ENCODE peak calls at places on chromosomes 13 and 19, in nine cellular contexts. H, X, M, B, E, V, C, Y and L are unnamed samples.

GRCh38 chr13:60164490-60164889 is 762 bp upstream of the DIAPH3 start:
- DNase-seq in B (no peak), M (no peak), X (no peak), Y (no peak), E (no peak), V (no peak), H (no peak), C (peak), L (no peak)

GRCh38 chr13:50914301-50914700 is 4.7 kb downstream of the RNASEH2B start:
- DNase-seq in Y (no peak), B (no peak), E (no peak), X (no peak), C (no peak), V (no peak), H (no peak), M (no peak), L (no peak)

GRCh38 chr13:109159650-109160309 is 530.4 kb downstream of the MYO16 start:
- DNase-seq in Y (no peak), B (no peak), H (no peak), C (no peak), M (no peak), X (no peak), V (no peak), E (no peak), L (no peak)

GRCh38 chr19:18388328-18389094 is 2.6 kb downstream of the GDF15 start:
- DNase-seq in M (peak), H (peak), E (peak), B (peak), V (peak), X (peak), Y (peak), C (no peak), L (peak)

GRCh38 chr19:45152504-45153338 is 8.1 kb downstream of the NKPD1 start:
- DNase-seq in V (no peak), C (no peak), E (no peak), H (peak), Y (peak), M (peak), B (no peak), X (peak), L (peak)

GRCh38 chr13:97141564-97142005 is 80.5 kb upstream of the MBNL2 start:
- DNase-seq in H (peak), B (no peak), X (peak), V (no peak), M (no peak), Y (peak), E (no peak), C (peak), L (no peak)

GRCh38 chr19:38617764-38618589 is at the start of gene MAP4K1:
- DNase-seq in E (peak), C (no peak), B (no peak), Y (peak), M (peak), X (peak), H (peak), V (no peak), L (peak)

GRCh38 chr19:19387108-19387507 is 18.4 kb upstream of the GATAD2A start:
- DNase-seq in E (no peak), X (no peak), B (no peak), H (no peak), V (no peak), M (no peak), Y (no peak), C (no peak), L (no peak)

GRCh38 chr19:36136975-36137686 is 2.7 kb upstream of the CAPNS1 start:
- DNase-seq in M (no peak), V (peak), C (peak), B (no peak), X (peak), E (no peak), Y (peak), H (no peak), L (peak)

GRCh38 chr19:30788105-30788765 is 416.1 kb downstream of the ZNF536 start:
- DNase-seq in X (no peak), B (no peak), C (no peak), E (no peak), H (no peak), V (no peak), M (no peak), Y (no peak), L (no peak)

GRCh38 chr19:49949735-49950589 is 11.0 kb downstream of the SIGLEC11 start:
- DNase-seq in E (no peak), C (no peak), Y (no peak), X (no peak), M (no peak), V (no peak), B (no peak), H (no peak), L (no peak)

GRCh38 chr13:81990652-81991051 is 1649.7 kb upstream of the SPRY2 start:
- DNase-seq in H (no peak), M (no peak), C (no peak), V (no peak), B (no peak), E (no peak), X (no peak), Y (no peak), L (no peak)

GRCh38 chr19:47315125-47315821 is 5.6 kb downstream of the C5AR1 start:
- DNase-seq in B (no peak), E (no peak), M (no peak), H (no peak), V (peak), Y (peak), X (no peak), C (peak), L (peak)

GRCh38 chr19:56113071-56113632 is 7.9 kb downstream of the ZNF787 start:
- DNase-seq in B (no peak), Y (no peak), M (no peak), V (no peak), E (no peak), C (no peak), X (no peak), H (no peak), L (no peak)

GRCh38 chr19:29092712-29093552 is 120.0 kb downstream of the UQCRFS1 start:
- DNase-seq in H (no peak), C (no peak), E (no peak), B (no peak), M (no peak), Y (no peak), X (no peak), V (no peak), L (no peak)

GRCh38 chr13:110330491-110331001 is 23.5 kb downstream of the COL4A2 start:
- DNase-seq in B (no peak), V (peak), X (no peak), M (no peak), C (no peak), E (no peak), Y (no peak), H (no peak), L (no peak)

GRCh38 chr19:35986664-35987570 is 8.1 kb upstream of the SDHAF1 start:
- DNase-seq in H (peak), M (peak), X (no peak), B (peak), C (peak), E (no peak), Y (peak), V (no peak), L (no peak)

GRCh38 chr19:17246681-17247425 is 1.1 kb upstream of the NR2F6 start:
- DNase-seq in E (no peak), C (no peak), X (peak), B (no peak), M (no peak), Y (peak), V (no peak), H (no peak), L (peak)